ENCODE peak calls at places on chromosomes 4 and X, in four cellular contexts. One of them, this sample, is unnamed.
A peak's percentile ranks its signal among the peaks of the same experiment; 100 is the strongest.

GRCh38 chrX:104137496-104137895 is 19.3 kb downstream of the SLC25A53 start:
- DNase-seq in mucosa of descending colon: no peak
- DNase-seq in NB4: peak; percentile 23
- DNase-seq in CD4-positive, alpha-beta T cell: no peak
- DNase-seq in this sample: no peak

GRCh38 chr4:165666836-165667235 is 206.2 kb upstream of the TLL1 start:
- DNase-seq in NB4: no peak
- DNase-seq in CD4-positive, alpha-beta T cell: no peak
- DNase-seq in mucosa of descending colon: no peak
- DNase-seq in this sample: no peak

GRCh38 chr4:60780874-60781273 is 419.3 kb upstream of the ADGRL3 start:
- DNase-seq in CD4-positive, alpha-beta T cell: no peak
- DNase-seq in NB4: no peak
- DNase-seq in mucosa of descending colon: no peak
- DNase-seq in this sample: no peak

GRCh38 chr4:94390804-94391410 is 48.3 kb upstream of the HPGDS start:
- DNase-seq in mucosa of descending colon: no peak
- DNase-seq in NB4: peak; percentile 3
- DNase-seq in CD4-positive, alpha-beta T cell: no peak
- DNase-seq in this sample: no peak

GRCh38 chr4:87973283-87974169 is 2.0 kb upstream of the SPP1 start:
- DNase-seq in mucosa of descending colon: peak; percentile 45
- DNase-seq in CD4-positive, alpha-beta T cell: no peak
- DNase-seq in NB4: peak; percentile 66
- DNase-seq in this sample: no peak

GRCh38 chrX:47991263-47992092 is 12.3 kb downstream of the ZNF182 start:
- DNase-seq in CD4-positive, alpha-beta T cell: no peak
- DNase-seq in NB4: peak; percentile 38
- DNase-seq in mucosa of descending colon: no peak
- DNase-seq in this sample: no peak

GRCh38 chr4:158810487-158811215 is 41.8 kb downstream of the FNIP2 start:
- DNase-seq in NB4: no peak
- DNase-seq in mucosa of descending colon: peak; percentile 63
- DNase-seq in CD4-positive, alpha-beta T cell: no peak
- DNase-seq in this sample: no peak

GRCh38 chr4:187908079-187908501 is 87.5 kb upstream of the ZFP42 start:
- DNase-seq in mucosa of descending colon: no peak
- DNase-seq in NB4: no peak
- DNase-seq in CD4-positive, alpha-beta T cell: no peak
- DNase-seq in this sample: no peak

GRCh38 chr4:105150511-105150910 is 3.8 kb downstream of the TET2 start:
- DNase-seq in mucosa of descending colon: no peak
- DNase-seq in CD4-positive, alpha-beta T cell: no peak
- DNase-seq in NB4: no peak
- DNase-seq in this sample: no peak

GRCh38 chr4:113869743-113870375 is 108.3 kb upstream of the CAMK2D start:
- DNase-seq in mucosa of descending colon: no peak
- DNase-seq in CD4-positive, alpha-beta T cell: no peak
- DNase-seq in NB4: no peak
- DNase-seq in this sample: no peak

GRCh38 chr4:155639674-155640529 is 26.7 kb upstream of the GUCY1A1 start:
- DNase-seq in mucosa of descending colon: no peak
- DNase-seq in CD4-positive, alpha-beta T cell: no peak
- DNase-seq in NB4: no peak
- DNase-seq in this sample: no peak

GRCh38 chr4:108008721-108009120 is 19.0 kb downstream of the HADH start:
- DNase-seq in CD4-positive, alpha-beta T cell: no peak
- DNase-seq in mucosa of descending colon: no peak
- DNase-seq in NB4: no peak
- DNase-seq in this sample: no peak

GRCh38 chr4:142334931-142335330 is 511.2 kb downstream of the INPP4B start:
- DNase-seq in mucosa of descending colon: no peak
- DNase-seq in NB4: no peak
- DNase-seq in CD4-positive, alpha-beta T cell: no peak
- DNase-seq in this sample: no peak

GRCh38 chr4:39754309-39754708 is 56.4 kb downstream of the UBE2K start:
- DNase-seq in NB4: no peak
- DNase-seq in mucosa of descending colon: no peak
- DNase-seq in CD4-positive, alpha-beta T cell: no peak
- DNase-seq in this sample: no peak

GRCh38 chr4:165355900-165356300 is 22.9 kb upstream of the CPE start:
- DNase-seq in mucosa of descending colon: no peak
- DNase-seq in CD4-positive, alpha-beta T cell: no peak
- DNase-seq in NB4: peak; percentile 56
- DNase-seq in this sample: no peak

GRCh38 chr4:74311696-74312313 is 3.5 kb downstream of the EPGN start:
- DNase-seq in mucosa of descending colon: no peak
- DNase-seq in CD4-positive, alpha-beta T cell: no peak
- DNase-seq in NB4: peak; percentile 65
- DNase-seq in this sample: no peak

GRCh38 chr4:140049924-140050681 is 103.9 kb downstream of the MAML3 start:
- DNase-seq in CD4-positive, alpha-beta T cell: no peak
- DNase-seq in mucosa of descending colon: no peak
- DNase-seq in NB4: peak; percentile 50
- DNase-seq in this sample: no peak
- TF ChIP-seq CTCF in CD4-positive, alpha-beta T cell: no peak
- TF ChIP-seq CTCF in mucosa of descending colon: no peak
- TF ChIP-seq CTCF in NB4: peak; percentile 28
- TF ChIP-seq CTCF in this sample: no peak

GRCh38 chr4:89660444-89660843 is 176.5 kb downstream of the SNCA start:
- DNase-seq in CD4-positive, alpha-beta T cell: no peak
- DNase-seq in mucosa of descending colon: no peak
- DNase-seq in NB4: no peak
- DNase-seq in this sample: no peak

GRCh38 chr4:89661490-89661889 is 175.5 kb downstream of the SNCA start:
- DNase-seq in CD4-positive, alpha-beta T cell: no peak
- DNase-seq in NB4: no peak
- DNase-seq in mucosa of descending colon: no peak
- DNase-seq in this sample: no peak

GRCh38 chr4:89658701-89659024 is 178.3 kb downstream of the SNCA start:
- DNase-seq in CD4-positive, alpha-beta T cell: no peak
- DNase-seq in mucosa of descending colon: no peak
- DNase-seq in NB4: no peak
- DNase-seq in this sample: no peak

GRCh38 chr4:89660851-89661250 is 176.1 kb downstream of the SNCA start:
- DNase-seq in NB4: no peak
- DNase-seq in mucosa of descending colon: no peak
- DNase-seq in CD4-positive, alpha-beta T cell: no peak
- DNase-seq in this sample: no peak

DNA sequence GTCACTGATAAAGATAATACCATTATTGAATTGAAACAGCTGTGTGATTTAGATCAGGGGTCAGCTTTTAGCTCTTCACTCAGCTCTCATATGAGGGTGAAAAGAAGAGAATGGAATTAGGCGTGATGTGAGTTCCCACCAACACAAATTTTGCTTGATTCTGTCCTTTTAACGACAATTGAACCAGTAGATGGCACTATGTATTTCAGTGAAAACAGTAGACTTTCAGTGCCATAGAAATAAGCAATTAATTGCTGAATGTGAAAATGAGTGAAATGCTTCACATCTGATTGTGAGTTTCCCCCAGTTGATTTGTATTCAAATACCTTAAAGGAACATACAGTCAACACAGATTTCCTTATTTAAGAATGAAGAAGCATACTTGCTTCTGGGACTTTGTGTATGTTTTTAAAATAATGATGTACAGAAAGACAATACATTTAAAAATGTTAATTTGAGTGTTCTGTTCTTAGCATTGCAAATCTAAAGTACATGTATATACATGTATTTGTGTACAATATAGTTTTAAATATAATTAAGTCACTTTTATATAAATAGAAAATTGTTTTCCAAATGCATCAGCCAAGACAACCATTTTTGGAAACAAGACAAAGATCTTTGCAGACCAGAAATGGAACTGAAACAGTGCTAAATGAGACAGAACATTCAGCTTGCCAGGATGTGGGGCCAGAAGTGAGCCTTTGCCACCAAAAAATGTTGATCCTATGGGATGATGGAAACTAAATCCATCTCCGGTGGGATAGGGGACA is 178.8 kb downstream of the SNCA start:
- DNase-seq in mucosa of descending colon: no peak
- DNase-seq in NB4: peak; percentile 19
- DNase-seq in CD4-positive, alpha-beta T cell: no peak
- DNase-seq in this sample: no peak
- TF ChIP-seq CTCF in mucosa of descending colon: no peak
- TF ChIP-seq CTCF in NB4: no peak
- TF ChIP-seq CTCF in CD4-positive, alpha-beta T cell: peak; percentile 34
- TF ChIP-seq CTCF in this sample: peak; percentile 37

DNA sequence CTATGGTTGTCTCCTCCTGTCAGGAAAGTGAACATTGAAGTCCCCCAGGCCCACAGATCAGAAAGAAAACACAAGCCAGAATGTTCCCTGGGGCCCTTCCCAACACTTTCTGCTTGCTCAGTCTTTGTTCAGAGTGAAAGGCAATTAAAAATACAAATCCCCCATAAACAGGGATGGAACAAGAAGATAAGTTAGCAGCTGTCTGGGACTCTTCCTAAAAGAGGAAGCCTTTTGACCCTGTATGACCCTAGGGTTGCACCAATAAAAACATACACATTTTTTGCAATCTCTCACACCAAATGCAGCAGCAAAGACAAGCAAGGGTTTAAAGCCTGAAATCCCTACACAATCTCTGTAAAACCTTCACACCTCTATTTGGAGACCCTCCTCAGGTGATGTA is 22.6 kb downstream of the IRF2 start:
- DNase-seq in mucosa of descending colon: no peak
- DNase-seq in CD4-positive, alpha-beta T cell: no peak
- DNase-seq in NB4: peak; percentile 78
- DNase-seq in this sample: no peak
- TF ChIP-seq CTCF in mucosa of descending colon: no peak
- TF ChIP-seq CTCF in CD4-positive, alpha-beta T cell: no peak
- TF ChIP-seq CTCF in NB4: no peak
- TF ChIP-seq CTCF in this sample: no peak

GRCh38 chrX:70762285-70762684 is 146.2 kb downstream of the TEX11 start:
- DNase-seq in mucosa of descending colon: no peak
- DNase-seq in CD4-positive, alpha-beta T cell: no peak
- DNase-seq in NB4: peak; percentile 9
- DNase-seq in this sample: no peak
- TF ChIP-seq CTCF in mucosa of descending colon: no peak
- TF ChIP-seq CTCF in CD4-positive, alpha-beta T cell: no peak
- TF ChIP-seq CTCF in NB4: no peak
- TF ChIP-seq CTCF in this sample: no peak

DNA sequence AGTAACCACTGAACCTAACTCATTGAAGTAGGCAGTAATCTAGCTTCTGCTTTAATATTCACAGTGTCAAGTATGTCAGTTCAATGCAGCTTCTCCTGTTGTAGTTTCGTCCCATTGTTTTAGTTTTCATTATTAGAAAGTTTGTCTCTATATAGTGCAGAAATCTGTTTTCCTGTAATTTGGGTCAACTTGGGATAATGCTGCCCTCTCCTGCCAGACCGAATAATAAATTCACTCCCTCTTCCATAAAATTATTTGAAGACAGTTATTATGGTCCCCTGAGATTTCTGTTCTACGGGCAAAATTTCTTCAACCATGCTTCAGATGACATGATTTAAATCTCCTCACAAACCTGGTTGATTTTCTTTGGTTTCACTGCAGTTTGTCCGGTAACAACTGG is 4.6 kb upstream of the LUZP4 start:
- DNase-seq in NB4: no peak
- DNase-seq in CD4-positive, alpha-beta T cell: no peak
- DNase-seq in mucosa of descending colon: no peak
- DNase-seq in this sample: no peak
- TF ChIP-seq CTCF in NB4: no peak
- TF ChIP-seq CTCF in CD4-positive, alpha-beta T cell: no peak
- TF ChIP-seq CTCF in mucosa of descending colon: no peak
- TF ChIP-seq CTCF in this sample: peak; percentile 8

This sample was measured in upper lobe of right lung.